ENCODE peak calls at places on chromosomes 1 and 21, in ten cellular contexts. J is colonic mucosa; L is foreskin fibroblast; A is CD8-positive, alpha-beta T cell; D is neural progenitor cell; P is AG04450; S is fibroblast of lung; K is K562; Z is CD4-positive, alpha-beta T cell; N is prostate gland. Q is an unnamed sample.
A peak's percentile ranks its signal among the peaks of the same experiment; 100 is the strongest.

GRCh38 chr1:43563779-43564616 is 33.3 kb downstream of the PTPRF start:
- DNase-seq in K (no peak), S (peak; percentile 36), A (no peak), D (no peak), N (peak; percentile 82), Z (no peak), L (no peak), P (no peak), J (no peak), Q (no peak)

GRCh38 chr21:32456497-32456918 is 44.0 kb downstream of the EVA1C start:
- DNase-seq in Z (no peak), J (no peak), P (no peak), N (peak; percentile 24), K (no peak), D (no peak), A (no peak), L (peak; percentile 75), S (peak; percentile 83), Q (peak; percentile 55)

GRCh38 chr1:167094690-167095089 is 815 bp downstream of the STYXL2 start:
- DNase-seq in A (no peak), J (no peak), S (no peak), L (no peak), D (no peak), K (no peak), N (no peak), Z (no peak), P (no peak), Q (peak; percentile 1)

GRCh38 chr1:185239861-185240260 is 77.2 kb downstream of the IVNS1ABP start:
- DNase-seq in L (no peak), S (no peak), Z (no peak), A (no peak), D (no peak), J (no peak), P (no peak), K (no peak), N (no peak), Q (no peak)

GRCh38 chr1:109312246-109312645 is 5.4 kb upstream of the MYBPHL start:
- DNase-seq in P (no peak), N (no peak), L (no peak), A (no peak), S (no peak), J (no peak), D (no peak), K (no peak), Z (no peak), Q (no peak)

GRCh38 chr1:3496916-3497315 is 42.5 kb downstream of the ARHGEF16 start:
- DNase-seq in K (no peak), J (no peak), L (no peak), N (no peak), Z (no peak), S (no peak), A (no peak), P (no peak), D (no peak), Q (no peak)

GRCh38 chr1:158203693-158204457 is 23.2 kb downstream of the CD1D start:
- DNase-seq in D (peak; percentile 76), N (peak; percentile 34), Z (no peak), K (peak; percentile 71), L (peak; percentile 82), J (peak; percentile 40), S (peak; percentile 78), A (no peak), P (peak; percentile 23), Q (peak; percentile 64)

GRCh38 chr1:54124906-54125305 is 27.9 kb downstream of the CDCP2 start:
- DNase-seq in D (no peak), N (no peak), L (no peak), K (no peak), J (no peak), A (no peak), P (no peak), S (no peak), Z (no peak), Q (no peak)

GRCh38 chr1:177753655-177754054 is 216.2 kb downstream of the SEC16B start:
- DNase-seq in P (no peak), K (no peak), L (no peak), J (no peak), S (no peak), N (no peak), A (no peak), D (no peak), Z (no peak), Q (no peak)

GRCh38 chr1:236762410-236762809 is 32.7 kb upstream of the MTR start:
- DNase-seq in D (no peak), K (peak; percentile 49), N (no peak), P (no peak), S (no peak), A (no peak), L (peak; percentile 55), J (no peak), Z (no peak), Q (no peak)

GRCh38 chr1:216095400-216095799 is 327.8 kb downstream of the USH2A start:
- DNase-seq in S (no peak), K (no peak), N (no peak), A (no peak), Z (no peak), J (no peak), L (no peak), D (peak; percentile 60), P (no peak), Q (no peak)

GRCh38 chr1:246533371-246533905 is 26.4 kb upstream of the SMYD3 start:
- DNase-seq in Z (no peak), S (no peak), K (no peak), J (no peak), D (peak; percentile 23), P (no peak), L (no peak), A (no peak), N (no peak), Q (no peak)

GRCh38 chr1:246528933-246529731 is 22.1 kb upstream of the SMYD3 start:
- DNase-seq in N (no peak), D (no peak), L (no peak), K (no peak), A (no peak), S (no peak), Z (no peak), J (no peak), P (no peak), Q (no peak)

GRCh38 chr1:246534114-246534513 is 27.0 kb upstream of the SMYD3 start:
- DNase-seq in S (no peak), J (no peak), N (no peak), Z (no peak), L (no peak), D (no peak), P (no peak), A (no peak), K (no peak), Q (no peak)

GRCh38 chr1:246530482-246530881 is 23.4 kb upstream of the SMYD3 start:
- DNase-seq in Z (no peak), K (no peak), D (no peak), J (no peak), A (no peak), P (no peak), L (no peak), N (no peak), S (no peak), Q (no peak)

GRCh38 chr1:246532519-246532918 is 25.4 kb upstream of the SMYD3 start:
- DNase-seq in Z (no peak), P (no peak), J (no peak), A (no peak), K (no peak), S (no peak), N (no peak), L (no peak), D (no peak), Q (no peak)
- TF ChIP-seq CTCF in Z (no peak), P (peak; percentile 22), J (no peak), A (no peak), K (peak; percentile 32), S (peak; percentile 14), N (no peak), L (peak; percentile 7), D (no peak), Q (peak; percentile 47)

DNA sequence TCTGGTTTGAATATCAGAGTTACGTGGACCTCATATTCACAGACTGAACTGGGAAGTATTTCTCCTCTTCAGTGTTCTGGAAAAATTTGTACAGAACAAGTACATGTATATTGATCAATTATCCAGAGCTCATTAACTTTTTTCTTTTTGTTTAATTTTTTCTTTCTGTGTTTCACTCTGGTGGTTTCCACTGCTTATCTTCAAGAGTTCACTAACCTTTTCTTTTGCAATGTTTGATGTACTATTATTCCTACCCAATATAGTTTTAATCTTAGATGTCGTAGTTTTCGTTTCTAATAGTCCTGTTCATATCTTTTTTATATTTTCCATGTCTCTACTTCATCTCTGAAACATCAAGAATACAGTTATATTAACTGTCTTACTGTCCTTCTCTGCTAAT is 46.5 kb downstream of the TUT4 start:
- DNase-seq in A (no peak), S (no peak), Z (no peak), J (no peak), D (no peak), L (no peak), P (no peak), N (no peak), K (no peak), Q (no peak)
- TF ChIP-seq CTCF in A (no peak), S (no peak), Z (no peak), J (no peak), D (no peak), L (no peak), P (no peak), N (no peak), K (no peak), Q (no peak)

GRCh38 chr1:226989081-226989747 is 49.1 kb downstream of the COQ8A start:
- DNase-seq in K (no peak), A (no peak), P (no peak), D (no peak), L (no peak), S (no peak), Z (no peak), J (peak; percentile 56), N (no peak), Q (no peak)
- TF ChIP-seq CTCF in K (no peak), A (no peak), P (no peak), D (no peak), L (no peak), S (no peak), Z (no peak), J (no peak), N (no peak), Q (no peak)

GRCh38 chr1:151192047-151192446 is 2.0 kb upstream of the VPS72 start:
- DNase-seq in D (no peak), S (no peak), P (no peak), N (no peak), A (no peak), K (no peak), L (no peak), Z (no peak), J (no peak), Q (no peak)

GRCh38 chr1:151193304-151193703 is 3.3 kb upstream of the VPS72 start:
- DNase-seq in S (no peak), J (no peak), D (no peak), L (no peak), A (no peak), K (no peak), N (no peak), Z (no peak), P (no peak), Q (no peak)

GRCh38 chr1:151193856-151194255 is 3.9 kb upstream of the VPS72 start:
- DNase-seq in S (no peak), K (no peak), N (no peak), J (no peak), A (no peak), Z (no peak), D (no peak), L (no peak), P (no peak), Q (no peak)

GRCh38 chr1:151187205-151187604 is 2.8 kb downstream of the VPS72 start:
- DNase-seq in K (no peak), L (no peak), P (no peak), N (no peak), S (no peak), A (no peak), Z (no peak), J (no peak), D (no peak), Q (no peak)

GRCh38 chr1:151189638-151190445 is at the start of gene VPS72:
- DNase-seq in N (peak; percentile 87), A (peak; percentile 75), K (peak; percentile 95), D (peak; percentile 94), S (peak; percentile 89), Z (peak; percentile 80), L (peak; percentile 94), J (peak; percentile 92), P (peak; percentile 76), Q (peak; percentile 79)
- TF ChIP-seq CTCF in N (peak; percentile 52), A (no peak), K (peak; percentile 3), D (no peak), S (no peak), Z (no peak), L (no peak), J (no peak), P (no peak), Q (peak; percentile 57)